ENCODE peak calls at places on chromosomes 12 and 14, in ten cellular contexts. N is MM.1S, Z is activated B cell treated with CpG ODN at 0.5 μM for 24 hours, Q is WERI-Rb-1, J is pancreas, X is lower lobe of right lung, R is fibroblast of the aortic adventitia, T is neural crest cell, H is WTC11, W is OCI-LY7. E is an unnamed sample.

GRCh38 chr14:32821989-32822653 is 116.6 kb upstream of the NPAS3 start:
- DNase-seq in N (no peak), Z (no peak), Q (no peak), J (no peak), X (no peak), R (no peak), T (no peak), H (no peak), W (no peak), E (no peak)

GRCh38 chr12:52147367-52147972 is 44.3 kb downstream of the KRT80 start:
- DNase-seq in N (no peak), Z (no peak), Q (no peak), J (peak), X (peak), R (peak), T (no peak), H (no peak), W (no peak), E (no peak)

GRCh38 chr14:68473050-68473449 is 319.8 kb downstream of the ZFP36L1 start:
- DNase-seq in N (no peak), Z (no peak), Q (no peak), J (peak), X (no peak), R (no peak), T (no peak), H (no peak), W (peak), E (no peak)

GRCh38 chr12:119447618-119448017 is 113.1 kb downstream of the CCDC60 start:
- DNase-seq in N (peak), Z (no peak), Q (no peak), J (no peak), X (no peak), R (no peak), T (no peak), H (no peak), W (peak), E (no peak)

GRCh38 chr12:52949413-52950331 is 754 bp downstream of the KRT18 start:
- DNase-seq in N (no peak), Z (no peak), Q (no peak), J (peak), X (peak), R (peak), T (no peak), H (peak), W (no peak), E (no peak)

GRCh38 chr12:21433525-21433924 is 3.9 kb upstream of the PYROXD1 start:
- DNase-seq in N (no peak), Z (no peak), Q (no peak), J (no peak), X (no peak), R (no peak), T (no peak), H (no peak), W (no peak), E (no peak)

GRCh38 chr12:68538722-68539614 is 71.7 kb upstream of the RAP1B start:
- DNase-seq in N (peak), Z (no peak), Q (no peak), J (no peak), X (peak), R (peak), T (no peak), H (peak), W (no peak), E (no peak)

GRCh38 chr12:80313184-80313583 is 130.9 kb upstream of the PTPRQ start:
- DNase-seq in N (no peak), Z (no peak), Q (no peak), J (no peak), X (no peak), R (peak), T (no peak), H (no peak), W (no peak), E (no peak)

GRCh38 chr14:22296722-22297121 is 292.3 kb downstream of the DAD1 start:
- DNase-seq in N (peak), Z (no peak), Q (no peak), J (no peak), X (no peak), R (peak), T (no peak), H (no peak), W (no peak), E (no peak)

GRCh38 chr14:41548666-41549065 is 58.0 kb upstream of the LRFN5 start:
- DNase-seq in N (no peak), Z (no peak), Q (no peak), J (no peak), X (no peak), R (peak), T (no peak), H (no peak), W (no peak), E (no peak)

GRCh38 chr14:22614240-22614799 is 16.2 kb downstream of the ABHD4 start:
- DNase-seq in N (peak), Z (no peak), Q (no peak), J (peak), X (no peak), R (peak), T (no peak), H (no peak), W (peak), E (no peak)

GRCh38 chr12:12898911-12899511 is 7.6 kb downstream of the GPRC5A start:
- DNase-seq in N (no peak), Z (no peak), Q (no peak), J (no peak), X (no peak), R (no peak), T (no peak), H (no peak), W (no peak), E (no peak)

GRCh38 chr12:24997970-24998582 is 49.2 kb upstream of the BCAT1 start:
- DNase-seq in N (peak), Z (no peak), Q (no peak), J (no peak), X (no peak), R (peak), T (no peak), H (no peak), W (peak), E (no peak)

GRCh38 chr12:75289678-75290200 is 40.4 kb downstream of the CAPS2 start:
- DNase-seq in N (peak), Z (no peak), Q (no peak), J (no peak), X (no peak), R (peak), T (no peak), H (no peak), W (no peak), E (no peak)

GRCh38 chr12:94049718-94050117 is 98.7 kb upstream of the PLXNC1 start:
- DNase-seq in N (no peak), Z (no peak), Q (no peak), J (no peak), X (no peak), R (no peak), T (no peak), H (no peak), W (no peak), E (no peak)

GRCh38 chr14:56821807-56822615 is 11.7 kb upstream of the OTX2 start:
- DNase-seq in N (no peak), Z (no peak), Q (no peak), J (no peak), X (no peak), R (no peak), T (no peak), H (no peak), W (no peak), E (no peak)

GRCh38 chr12:58313091-58313855 is 371.9 kb downstream of the ATP23 start:
- DNase-seq in N (no peak), Z (no peak), Q (no peak), J (no peak), X (no peak), R (peak), T (no peak), H (no peak), W (no peak), E (no peak)

GRCh38 chr14:75647650-75648049 is 13.0 kb downstream of the ERG28 start:
- DNase-seq in N (no peak), Z (no peak), Q (no peak), J (no peak), X (no peak), R (peak), T (no peak), H (no peak), W (no peak), E (no peak)

GRCh38 chr14:92513966-92514843 is 624 bp downstream of the RIN3 start:
- DNase-seq in N (no peak), Z (no peak), Q (no peak), J (no peak), X (peak), R (peak), T (no peak), H (peak), W (no peak), E (no peak)

GRCh38 chr12:101695698-101696097 is 1.7 kb upstream of the CHPT1 start:
- DNase-seq in N (no peak), Z (no peak), Q (no peak), J (no peak), X (no peak), R (no peak), T (no peak), H (no peak), W (no peak), E (no peak)

GRCh38 chr12:57069522-57069921 is 9.1 kb downstream of the NEMP1 start:
- DNase-seq in N (peak), Z (peak), Q (peak), J (peak), X (no peak), R (peak), T (peak), H (peak), W (peak), E (no peak)

GRCh38 chr12:1574863-1575254 is 19.5 kb downstream of the FBXL14 start:
- DNase-seq in N (no peak), Z (no peak), Q (no peak), J (no peak), X (no peak), R (no peak), T (no peak), H (no peak), W (no peak), E (no peak)

GRCh38 chr12:91441236-91441635 is 258.6 kb upstream of the DCN start:
- DNase-seq in N (no peak), Z (no peak), Q (no peak), J (no peak), X (no peak), R (no peak), T (no peak), H (no peak), W (no peak), E (no peak)

GRCh38 chr14:69424139-69424923 is 25.8 kb downstream of the SLC39A9 start:
- DNase-seq in N (no peak), Z (no peak), Q (no peak), J (no peak), X (no peak), R (no peak), T (no peak), H (no peak), W (no peak), E (no peak)

GRCh38 chr12:122072031-122072970 is 6.3 kb upstream of the MLXIP start:
- DNase-seq in N (no peak), Z (no peak), Q (no peak), J (peak), X (no peak), R (peak), T (no peak), H (no peak), W (no peak), E (no peak)

GRCh38 chr14:70701610-70702009 is 59.9 kb downstream of the TTC9 start:
- DNase-seq in N (no peak), Z (no peak), Q (no peak), J (no peak), X (no peak), R (no peak), T (no peak), H (no peak), W (no peak), E (no peak)

GRCh38 chr12:94616217-94616729 is 34.1 kb downstream of the TMCC3 start:
- DNase-seq in N (no peak), Z (no peak), Q (no peak), J (no peak), X (no peak), R (no peak), T (peak), H (no peak), W (no peak), E (no peak)

GRCh38 chr14:76779221-76780057 is 18.2 kb downstream of the VASH1 start:
- DNase-seq in N (no peak), Z (no peak), Q (no peak), J (no peak), X (no peak), R (no peak), T (no peak), H (no peak), W (no peak), E (no peak)

GRCh38 chr12:50221228-50222008 is 54.2 kb upstream of the CERS5 start:
- DNase-seq in N (no peak), Z (no peak), Q (peak), J (no peak), X (no peak), R (peak), T (peak), H (no peak), W (peak), E (no peak)

GRCh38 chr14:32702571-32702970 is 236.1 kb upstream of the NPAS3 start:
- DNase-seq in N (peak), Z (peak), Q (no peak), J (no peak), X (peak), R (peak), T (peak), H (peak), W (peak), E (no peak)

GRCh38 chr12:122795807-122796206 is 21.4 kb downstream of the CCDC62 start:
- DNase-seq in N (no peak), Z (no peak), Q (no peak), J (no peak), X (no peak), R (no peak), T (no peak), H (no peak), W (no peak), E (no peak)

GRCh38 chr14:60254176-60254575 is 5.2 kb downstream of the PPM1A start:
- DNase-seq in N (no peak), Z (no peak), Q (no peak), J (no peak), X (no peak), R (no peak), T (no peak), H (no peak), W (no peak), E (no peak)

GRCh38 chr12:131223171-131223761 is 269.6 kb downstream of the ADGRD1 start:
- DNase-seq in N (no peak), Z (no peak), Q (no peak), J (no peak), X (no peak), R (no peak), T (no peak), H (no peak), W (no peak), E (no peak)

GRCh38 chr12:9198012-9198411 is 10.2 kb downstream of the PZP start:
- DNase-seq in N (no peak), Z (no peak), Q (no peak), J (no peak), X (no peak), R (no peak), T (no peak), H (no peak), W (no peak), E (no peak)
- TF ChIP-seq CTCF in N (no peak), Z (no peak), Q (no peak), J (no peak), X (no peak), R (no peak), T (no peak), H (no peak), W (no peak), E (no peak)

DNA sequence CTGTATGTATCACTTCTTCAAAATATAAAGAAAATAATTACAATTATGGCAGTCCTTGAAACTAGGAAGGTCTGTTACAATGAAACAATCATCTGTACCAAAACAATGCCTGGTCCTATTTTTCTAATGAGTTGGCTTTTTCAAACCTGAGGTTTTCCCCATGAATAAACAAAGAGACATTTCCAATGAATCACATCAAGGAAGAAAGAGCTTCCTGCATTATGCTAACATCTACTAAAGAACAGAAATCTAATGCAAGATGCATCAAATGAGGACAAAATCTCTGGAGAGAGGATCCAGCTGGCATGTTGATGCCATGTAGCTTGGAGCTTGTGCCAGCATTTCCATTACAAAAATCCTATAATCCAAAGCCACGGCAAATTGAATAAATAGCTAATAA is 29.3 kb downstream of the NIN start:
- DNase-seq in N (no peak), Z (no peak), Q (no peak), J (no peak), X (no peak), R (peak), T (no peak), H (no peak), W (no peak), E (no peak)
- TF ChIP-seq CTCF in N (no peak), Z (no peak), Q (no peak), J (no peak), X (no peak), R (no peak), T (no peak), H (no peak), W (no peak), E (no peak)

GRCh38 chr12:107564946-107565345 is 120.7 kb upstream of the PWP1 start:
- DNase-seq in N (peak), Z (no peak), Q (peak), J (no peak), X (no peak), R (peak), T (no peak), H (peak), W (peak), E (no peak)
- TF ChIP-seq CTCF in N (peak), Z (no peak), Q (peak), J (no peak), X (no peak), R (peak), T (peak), H (no peak), W (peak), E (peak)

GRCh38 chr14:97177016-97177415 is 379.8 kb downstream of the VRK1 start:
- DNase-seq in N (peak), Z (no peak), Q (peak), J (no peak), X (no peak), R (no peak), T (no peak), H (no peak), W (peak), E (no peak)
- TF ChIP-seq CTCF in N (peak), Z (no peak), Q (peak), J (no peak), X (no peak), R (no peak), T (peak), H (peak), W (peak), E (peak)

DNA sequence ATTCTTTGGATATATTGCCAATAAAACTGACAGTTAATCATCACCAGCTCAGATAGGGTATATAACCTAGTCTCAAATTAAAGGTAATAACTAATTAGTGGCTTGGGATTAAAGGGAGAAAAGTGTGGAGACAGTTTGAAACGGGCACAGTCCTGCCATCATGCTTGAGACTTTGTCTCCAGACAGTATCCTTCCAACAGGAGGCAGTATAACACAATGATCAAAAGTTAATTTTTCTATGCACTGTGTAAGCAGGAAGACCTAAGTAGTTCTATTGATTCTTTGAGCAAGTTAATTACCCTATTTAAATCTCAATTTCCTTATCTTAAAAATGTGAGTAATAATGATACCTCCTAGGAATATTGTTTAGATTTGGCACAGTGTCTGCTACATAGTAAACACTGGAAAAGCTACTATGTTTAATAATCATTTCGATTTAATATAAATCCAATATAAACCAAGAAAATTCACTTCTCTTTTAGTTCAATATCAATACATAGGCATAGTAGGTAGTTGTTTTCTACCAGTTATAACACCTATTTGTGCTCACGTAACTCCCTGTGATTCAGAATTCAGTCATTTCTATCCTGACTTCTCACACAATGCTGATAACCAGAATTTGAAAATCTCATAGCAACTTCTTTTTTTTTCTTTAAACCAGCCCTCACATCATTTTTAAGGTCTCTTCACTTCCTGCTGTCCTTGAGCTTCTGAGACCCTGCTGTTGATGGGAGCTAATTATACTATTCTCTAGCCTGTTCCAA is 53.7 kb downstream of the GALNT4 start:
- DNase-seq in N (peak), Z (no peak), Q (no peak), J (no peak), X (no peak), R (peak), T (no peak), H (no peak), W (peak), E (no peak)
- TF ChIP-seq CTCF in N (peak), Z (no peak), Q (peak), J (peak), X (peak), R (peak), T (peak), H (peak), W (peak), E (peak)

GRCh38 chr12:115752913-115753726 is 524.4 kb downstream of the MED13L start:
- DNase-seq in N (peak), Z (no peak), Q (peak), J (peak), X (no peak), R (peak), T (peak), H (peak), W (peak), E (no peak)
- TF ChIP-seq CTCF in N (peak), Z (no peak), Q (peak), J (peak), X (peak), R (peak), T (peak), H (peak), W (peak), E (peak)